ENCODE peak calls at places on chromosomes 12 and 14, in six cellular contexts. I, T, Z, O, Q and E are unnamed samples. For H3K4me1, the result is how much of the 10 kb centered on the place peaks cover.

GRCh38 chr12:124445121-124445718 is 122.2 kb downstream of the NCOR2 start:
- DNase-seq in I (no peak), T (no peak), Z (peak), O (no peak), Q (no peak), E (no peak)

GRCh38 chr12:14780851-14781250 is 22.4 kb downstream of the WBP11 start:
- DNase-seq in I (no peak), T (no peak), Z (no peak), O (no peak), Q (no peak), E (no peak)

GRCh38 chr12:76220980-76221379 is 127.2 kb downstream of the BBS10 start:
- DNase-seq in I (no peak), T (no peak), Z (peak), O (no peak), Q (no peak), E (no peak)

GRCh38 chr12:48263617-48264016 is 60.5 kb upstream of the OR10AD1 start:
- DNase-seq in I (no peak), T (no peak), Z (no peak), O (no peak), Q (no peak), E (no peak)

GRCh38 chr14:22614240-22614799 is 16.2 kb downstream of the ABHD4 start:
- DNase-seq in I (no peak), T (peak), Z (peak), O (no peak), Q (peak), E (peak)

GRCh38 chr14:64704145-64704742 is at the start of gene PLEKHG3:
- DNase-seq in I (peak), T (no peak), Z (peak), O (no peak), Q (peak), E (peak)

GRCh38 chr12:14416658-14417057 is 51.2 kb downstream of the ATF7IP start:
- DNase-seq in I (no peak), T (no peak), Z (peak), O (no peak), Q (peak), E (peak)

GRCh38 chr12:113515082-113515856 is 43.6 kb upstream of the LHX5 start:
- DNase-seq in I (no peak), T (no peak), Z (peak), O (no peak), Q (no peak), E (peak)

GRCh38 chr12:113980537-113981337 is 14.6 kb upstream of the RBM19 start:
- DNase-seq in I (no peak), T (peak), Z (peak), O (no peak), Q (peak), E (peak)

GRCh38 chr14:61568572-61569011 is 126.7 kb upstream of the HIF1A start:
- DNase-seq in I (peak), T (no peak), Z (peak), O (peak), Q (peak), E (no peak)

GRCh38 chr12:77855548-77855947 is 24.9 kb downstream of the NAV3 start:
- DNase-seq in I (no peak), T (no peak), Z (no peak), O (no peak), Q (no peak), E (no peak)

GRCh38 chr12:120356567-120357030 is 12.4 kb downstream of the MSI1 start:
- DNase-seq in I (peak), T (peak), Z (peak), O (peak), Q (peak), E (peak)

GRCh38 chr14:97762386-97762785 is 965.2 kb downstream of the VRK1 start:
- DNase-seq in I (no peak), T (no peak), Z (no peak), O (no peak), Q (no peak), E (no peak)

GRCh38 chr12:114682101-114682919 is 1.7 kb downstream of the TBX3 start:
- DNase-seq in I (no peak), T (no peak), Z (no peak), O (no peak), Q (no peak), E (no peak)

GRCh38 chr12:38053655-38054464 is 262.7 kb upstream of the ALG10B start:
- DNase-seq in I (peak), T (no peak), Z (no peak), O (no peak), Q (peak), E (peak)

GRCh38 chr14:87049886-87050820 is 942.8 kb downstream of the GALC start:
- DNase-seq in I (no peak), T (no peak), Z (peak), O (no peak), Q (peak), E (no peak)

GRCh38 chr14:39673141-39674133 is 241.2 kb upstream of the FBXO33 start:
- DNase-seq in I (no peak), T (no peak), Z (peak), O (no peak), Q (no peak), E (peak)

GRCh38 chr12:47561746-47562145 is 144.1 kb downstream of the RPAP3 start:
- DNase-seq in I (no peak), T (no peak), Z (no peak), O (no peak), Q (no peak), E (no peak)

GRCh38 chr14:92035890-92036289 is 4.0 kb downstream of the TRIP11 start:
- DNase-seq in I (no peak), T (no peak), Z (no peak), O (no peak), Q (no peak), E (no peak)

GRCh38 chr14:63045234-63045611 is at the start of gene KCNH5:
- DNase-seq in I (no peak), T (no peak), Z (peak), O (no peak), Q (no peak), E (peak)

GRCh38 chr14:87805315-87805723 is 187.7 kb downstream of the GALC start:
- DNase-seq in I (no peak), T (no peak), Z (peak), O (peak), Q (peak), E (no peak)

GRCh38 chr14:59254911-59255545 is 66.6 kb downstream of the DAAM1 start:
- DNase-seq in I (no peak), T (no peak), Z (no peak), O (no peak), Q (no peak), E (no peak)

GRCh38 chr14:34059925-34060746 is 109.3 kb upstream of the EGLN3 start:
- DNase-seq in I (peak), T (no peak), Z (peak), O (peak), Q (peak), E (peak)

GRCh38 chr12:69897744-69898143 is 72.7 kb downstream of the MYRFL start:
- DNase-seq in I (no peak), T (no peak), Z (no peak), O (no peak), Q (peak), E (no peak)

GRCh38 chr12:7859552-7859951 is 13.2 kb downstream of the SLC2A14 start:
- DNase-seq in I (no peak), T (no peak), Z (no peak), O (no peak), Q (no peak), E (no peak)

GRCh38 chr14:51458563-51458955 is 193.2 kb upstream of the FRMD6 start:
- DNase-seq in I (no peak), T (no peak), Z (no peak), O (no peak), Q (no peak), E (no peak)

GRCh38 chr12:109833307-109834189 is at the start of gene TRPV4:
- DNase-seq in I (no peak), T (no peak), Z (peak), O (no peak), Q (no peak), E (peak)

GRCh38 chr12:112823582-112824149 is 32.1 kb downstream of the RPH3A start:
- DNase-seq in I (no peak), T (no peak), Z (no peak), O (no peak), Q (no peak), E (no peak)

GRCh38 chr12:65171870-65172269 is 2.5 kb downstream of the LEMD3 start:
- DNase-seq in I (no peak), T (no peak), Z (no peak), O (no peak), Q (no peak), E (no peak)

GRCh38 chr12:101609198-101609597 is 14.4 kb downstream of the MYBPC1 start:
- DNase-seq in I (no peak), T (no peak), Z (no peak), O (no peak), Q (no peak), E (no peak)
- H3K4me1 ChIP-seq in I (under half), T (under half), Z (under half), O (under half), Q (under half), E (under half)

DNA sequence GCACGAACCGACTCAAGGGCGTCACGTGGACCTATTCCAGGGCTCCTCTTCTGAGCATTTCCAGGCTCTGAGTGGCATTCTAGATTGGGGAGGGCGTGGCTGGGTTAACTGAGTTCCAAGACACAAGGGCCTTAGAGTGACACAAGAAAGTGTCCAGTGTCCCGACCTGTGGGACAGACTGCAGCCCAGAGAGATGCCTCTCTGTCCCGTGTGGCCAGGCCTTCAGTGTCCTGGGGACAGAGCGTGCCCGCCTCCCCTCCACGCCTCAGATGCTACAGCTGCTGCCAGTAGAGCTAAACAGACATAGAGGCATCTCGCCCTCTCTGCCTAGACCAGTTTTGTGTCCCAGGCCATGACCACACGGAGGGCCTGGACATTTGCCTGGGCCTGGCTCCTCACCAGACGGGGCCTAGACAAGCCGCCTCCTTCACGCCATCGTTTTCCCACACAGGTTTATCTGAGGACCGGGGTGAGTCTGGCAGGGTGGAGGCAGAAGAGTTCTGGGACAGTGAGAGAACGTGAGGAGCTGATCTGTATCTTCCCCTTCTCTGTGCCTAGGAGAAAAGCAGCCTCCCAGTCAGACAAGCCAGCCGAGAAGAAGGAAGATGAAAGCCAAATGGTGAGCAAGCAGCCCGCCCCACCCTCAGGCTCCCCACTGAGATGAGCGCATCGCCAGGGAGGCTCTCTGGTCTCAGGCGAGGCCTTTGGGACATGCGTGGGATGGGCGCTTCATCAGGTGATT is 27.1 kb downstream of the DEGS2 start:
- DNase-seq in I (peak), T (no peak), Z (no peak), O (no peak), Q (no peak), E (no peak)
- H3K4me1 ChIP-seq in I (under half), T (under half), Z (under half), O (under half), Q (under half), E (under half)

DNA sequence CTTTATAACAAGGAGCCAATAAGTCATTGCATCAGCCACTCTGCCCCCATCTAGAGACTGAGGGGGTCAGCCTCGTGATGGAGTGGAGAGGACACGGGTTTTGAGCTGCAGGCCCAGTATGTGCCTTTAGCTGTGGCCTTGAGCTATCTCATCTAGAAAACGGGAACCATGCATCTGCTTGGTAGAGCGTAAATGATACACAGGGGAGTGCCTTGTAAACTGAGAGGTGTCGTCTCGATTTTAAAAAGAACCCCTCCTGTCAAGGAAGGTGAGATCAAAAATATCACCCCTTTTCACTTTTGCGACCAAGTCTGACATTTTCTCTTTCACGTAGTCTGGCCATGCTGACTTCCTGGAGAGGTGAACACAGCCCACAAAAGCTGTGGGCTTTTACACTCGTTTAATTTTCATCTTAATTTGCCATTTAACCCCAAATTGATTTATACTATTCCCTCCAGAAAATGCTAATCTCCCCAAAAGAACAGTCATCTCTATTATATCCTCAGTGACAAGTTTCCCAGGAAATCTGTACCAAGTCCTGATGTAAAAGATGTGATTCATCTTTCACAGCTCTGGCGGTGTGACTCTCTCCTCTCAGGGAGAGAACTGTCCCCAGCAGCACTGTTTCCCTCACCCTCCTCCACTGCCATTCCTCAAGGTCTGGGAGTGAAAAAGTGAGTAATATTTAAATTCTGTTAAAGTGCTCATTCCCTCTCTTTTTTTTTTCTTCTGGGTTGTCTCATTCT is 30.6 kb downstream of the VCPKMT start:
- DNase-seq in I (no peak), T (no peak), Z (no peak), O (no peak), Q (no peak), E (no peak)
- H3K4me1 ChIP-seq in I (under half), T (under half), Z (under half), O (half or more), Q (under half), E (under half)

GRCh38 chr14:68363401-68363800 is 429.5 kb downstream of the ZFP36L1 start:
- DNase-seq in I (no peak), T (peak), Z (peak), O (no peak), Q (no peak), E (no peak)

GRCh38 chr14:68362841-68363240 is 430.0 kb downstream of the ZFP36L1 start:
- DNase-seq in I (no peak), T (no peak), Z (no peak), O (no peak), Q (no peak), E (no peak)

GRCh38 chr14:68364823-68365222 is 428.0 kb downstream of the ZFP36L1 start:
- DNase-seq in I (no peak), T (no peak), Z (no peak), O (no peak), Q (no peak), E (no peak)

GRCh38 chr14:68365228-68365627 is 427.6 kb downstream of the ZFP36L1 start:
- DNase-seq in I (no peak), T (peak), Z (no peak), O (no peak), Q (no peak), E (no peak)

GRCh38 chr14:68363841-68364711 is 428.8 kb downstream of the ZFP36L1 start:
- DNase-seq in I (peak), T (no peak), Z (peak), O (no peak), Q (no peak), E (peak)
- H3K4me1 ChIP-seq in I (half or more), T (half or more), Z (half or more), O (under half), Q (under half), E (under half)

DNA sequence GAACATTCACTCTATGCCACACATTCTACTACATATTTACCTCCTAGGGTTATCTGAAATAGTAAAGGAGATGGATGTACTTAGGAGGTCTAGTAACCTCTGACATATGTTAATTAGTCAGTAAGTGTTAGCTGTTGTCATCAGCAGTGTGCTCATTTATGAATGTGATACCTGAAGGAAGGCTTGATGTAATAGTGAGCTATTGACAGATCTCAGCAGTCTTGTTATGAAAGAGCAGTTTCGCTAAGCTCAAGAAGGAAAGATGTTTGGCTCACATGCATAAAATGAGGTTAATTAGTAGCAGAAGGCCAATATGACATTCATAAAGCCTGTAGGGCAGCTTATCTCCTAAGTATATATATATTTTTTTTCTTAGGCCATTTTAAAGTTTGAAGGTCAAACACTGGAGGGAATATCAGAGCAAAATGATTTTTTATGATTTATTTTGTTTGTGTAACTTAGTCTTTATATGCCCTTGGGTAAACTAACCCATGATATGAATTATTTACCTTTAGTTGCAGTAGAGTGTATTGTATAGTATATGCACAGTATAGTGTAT is 2.8 kb downstream of the FAM234B start:
- DNase-seq in I (no peak), T (no peak), Z (no peak), O (no peak), Q (no peak), E (no peak)
- H3K4me1 ChIP-seq in I (under half), T (under half), Z (under half), O (under half), Q (under half), E (under half)

DNA sequence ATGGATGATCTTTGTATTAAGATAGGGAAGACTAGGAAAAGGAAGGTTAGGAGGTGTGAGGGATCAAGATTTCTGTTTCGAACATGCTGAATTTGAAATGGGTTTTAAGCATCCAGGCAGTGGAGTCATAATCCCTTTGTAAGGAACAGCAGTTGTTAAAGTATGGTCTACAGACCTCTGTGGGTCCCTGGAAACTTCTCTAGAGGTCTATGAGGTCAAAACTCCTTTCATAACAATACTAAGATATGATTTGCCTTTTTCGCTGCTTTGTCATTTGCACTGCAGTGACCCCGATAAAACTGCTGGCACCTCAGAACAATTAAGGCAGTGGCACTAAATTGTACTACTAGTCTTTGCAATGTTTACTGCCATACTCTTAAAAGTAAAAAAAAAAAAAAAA is 1.5 kb downstream of the RAD51AP1 start:
- DNase-seq in I (no peak), T (no peak), Z (no peak), O (no peak), Q (no peak), E (no peak)
- H3K4me1 ChIP-seq in I (under half), T (under half), Z (under half), O (under half), Q (under half), E (under half)